ENCODE peak calls at places on chromosome 1, in seven cellular contexts. D, I, A, Z, Q, T and W are unnamed samples.

GRCh38 chr1:200659269-200659668 is 10.4 kb downstream of the DDX59 start:
- DNase-seq in A (peak), Q (no peak), D (no peak), Z (no peak), I (no peak), T (peak), W (no peak)

GRCh38 chr1:151106891-151107290 is 36.3 kb downstream of the GABPB2 start:
- DNase-seq in T (no peak), Q (no peak), I (no peak), Z (no peak), A (peak), D (no peak), W (no peak)

GRCh38 chr1:204650911-204651570 is 34.5 kb downstream of the LRRN2 start:
- DNase-seq in D (no peak), I (no peak), Z (no peak), Q (no peak), A (no peak), T (no peak), W (no peak)

GRCh38 chr1:72439036-72439435 is 156.7 kb upstream of the NEGR1 start:
- DNase-seq in A (peak), Z (no peak), Q (no peak), I (no peak), D (no peak), T (no peak), W (no peak)

GRCh38 chr1:21220815-21221214 is 44.1 kb upstream of the EIF4G3 start:
- DNase-seq in I (no peak), A (peak), Q (no peak), Z (no peak), D (no peak), T (no peak), W (peak)

GRCh38 chr1:208600456-208600855 is 356.3 kb upstream of the PLXNA2 start:
- DNase-seq in A (no peak), Q (no peak), I (no peak), Z (no peak), D (no peak), T (no peak), W (no peak)

GRCh38 chr1:39387452-39387851 is 104.0 kb upstream of the BMP8A start:
- DNase-seq in A (peak), I (peak), Z (peak), D (peak), T (no peak), Q (no peak), W (no peak)

GRCh38 chr1:2941907-2942306 is 79.4 kb upstream of the ACTRT2 start:
- DNase-seq in Z (no peak), I (no peak), T (no peak), A (no peak), D (no peak), Q (no peak), W (no peak)

GRCh38 chr1:92778371-92778770 is 6.5 kb downstream of the EVI5 start:
- DNase-seq in A (no peak), T (no peak), Z (no peak), Q (no peak), D (no peak), I (no peak), W (no peak)

GRCh38 chr1:173568483-173568882 is 34.4 kb downstream of the SLC9C2 start:
- DNase-seq in Z (no peak), D (no peak), I (no peak), T (no peak), A (no peak), Q (no peak), W (no peak)
- TF ChIP-seq RFX5 in Z (no peak), D (no peak), I (no peak), T (no peak), A (no peak), Q (no peak), W (no peak)

GRCh38 chr1:147292012-147292411 is 49.5 kb downstream of the CHD1L start:
- DNase-seq in D (no peak), I (no peak), T (no peak), Q (no peak), Z (no peak), A (peak), W (no peak)
- TF ChIP-seq RFX5 in D (no peak), I (no peak), T (no peak), Q (no peak), Z (no peak), A (no peak), W (no peak)

GRCh38 chr1:192952646-192953045 is 106.5 kb downstream of the UCHL5 start:
- DNase-seq in D (no peak), A (peak), I (no peak), Q (no peak), Z (no peak), T (no peak), W (no peak)
- TF ChIP-seq RFX5 in D (no peak), A (no peak), I (no peak), Q (no peak), Z (no peak), T (no peak), W (no peak)

GRCh38 chr1:181531951-181532640 is 48.8 kb downstream of the CACNA1E start:
- DNase-seq in A (no peak), T (no peak), D (no peak), Z (no peak), I (no peak), Q (no peak), W (no peak)
- TF ChIP-seq RFX5 in A (no peak), T (no peak), D (no peak), Z (no peak), I (no peak), Q (no peak), W (no peak)

DNA sequence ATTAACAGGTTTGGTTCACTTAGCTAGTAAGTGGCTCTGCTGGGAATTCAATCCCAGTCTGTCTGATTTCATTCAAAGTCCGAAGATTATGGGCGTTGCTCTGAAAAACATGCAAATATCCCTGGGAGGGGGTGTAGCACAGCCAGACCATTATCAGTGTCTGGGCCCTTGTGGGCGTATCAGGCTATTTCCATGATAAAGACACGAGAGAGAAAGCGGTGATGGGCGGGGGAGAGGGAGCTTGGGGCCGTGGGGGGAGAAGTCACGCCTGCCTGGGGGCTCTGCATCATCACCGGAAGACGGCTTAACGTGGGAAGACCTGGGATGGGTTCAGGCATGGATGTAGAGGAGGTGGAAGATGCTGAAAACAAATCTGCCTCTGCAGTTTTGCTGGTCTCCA is 25.8 kb downstream of the IL6R start:
- DNase-seq in I (no peak), T (no peak), A (no peak), Z (no peak), D (peak), Q (no peak), W (no peak)
- TF ChIP-seq RFX5 in I (no peak), T (no peak), A (no peak), Z (no peak), D (no peak), Q (no peak), W (no peak)

GRCh38 chr1:41217441-41217840 is 24.7 kb downstream of the SCMH1 start:
- DNase-seq in D (no peak), Q (no peak), A (no peak), T (no peak), Z (no peak), I (no peak), W (no peak)

GRCh38 chr1:41225495-41225894 is 16.6 kb downstream of the SCMH1 start:
- DNase-seq in A (no peak), Q (no peak), Z (no peak), I (no peak), D (no peak), T (no peak), W (no peak)

GRCh38 chr1:41218152-41218551 is 24.0 kb downstream of the SCMH1 start:
- DNase-seq in Z (no peak), Q (no peak), T (no peak), A (no peak), I (no peak), D (no peak), W (no peak)

GRCh38 chr1:41226816-41227215 is 15.3 kb downstream of the SCMH1 start:
- DNase-seq in Z (no peak), T (no peak), I (no peak), Q (no peak), A (no peak), D (peak), W (no peak)

GRCh38 chr1:41221995-41222991 is 19.8 kb downstream of the SCMH1 start:
- DNase-seq in D (no peak), A (no peak), I (no peak), T (no peak), Z (no peak), Q (no peak), W (no peak)
- TF ChIP-seq RFX5 in D (no peak), A (no peak), I (no peak), T (no peak), Z (no peak), Q (no peak), W (no peak)